ENCODE peak calls at places on chromosomes 16 and 17, in eight cellular contexts. L, K, Z, D, I, C, R and Y are unnamed samples.
A peak's percentile ranks its signal among the peaks of the same experiment; 100 is the strongest.

GRCh38 chr17:3724373-3725077 is 822 bp downstream of the HASPIN start:
- DNase-seq in K (no peak), C (no peak), L (no peak), Z (peak; percentile 23), I (no peak), D (no peak), R (no peak), Y (no peak)

GRCh38 chr17:60863892-60864673 is 186.4 kb downstream of the BCAS3 start:
- DNase-seq in K (peak; percentile 36), R (no peak), C (no peak), Z (no peak), L (no peak), I (no peak), D (no peak), Y (no peak)

GRCh38 chr17:78484300-78485159 is 92.7 kb downstream of the DNAH17 start:
- DNase-seq in K (peak; percentile 15), R (no peak), L (no peak), Z (peak; percentile 25), C (peak; percentile 27), D (no peak), I (no peak), Y (no peak)

GRCh38 chr16:68707341-68708152 is 29.5 kb upstream of the CDH1 start:
- DNase-seq in Z (no peak), R (peak; percentile 98), C (no peak), K (peak; percentile 26), L (peak; percentile 36), I (peak; percentile 17), D (no peak), Y (peak; percentile 89)

GRCh38 chr16:20897253-20897896 is 2.8 kb downstream of the DCUN1D3 start:
- DNase-seq in C (no peak), R (no peak), L (no peak), D (peak; percentile 42), I (no peak), K (peak; percentile 91), Z (no peak), Y (no peak)

GRCh38 chr17:46984341-46984740 is 5.3 kb upstream of the RPRML start:
- DNase-seq in C (no peak), L (no peak), R (no peak), I (no peak), Z (no peak), K (no peak), D (no peak), Y (no peak)

GRCh38 chr16:27281285-27281684 is 12.7 kb upstream of the NSMCE1 start:
- DNase-seq in L (no peak), Z (no peak), I (no peak), R (no peak), D (no peak), C (no peak), K (no peak), Y (no peak)

GRCh38 chr17:50949128-50950001 is 83.2 kb upstream of the TOB1 start:
- DNase-seq in L (no peak), C (no peak), Z (no peak), D (no peak), I (no peak), K (no peak), R (no peak), Y (no peak)

GRCh38 chr17:81025756-81026155 is 9.2 kb upstream of the BAIAP2 start:
- DNase-seq in I (no peak), Z (no peak), D (no peak), R (no peak), C (no peak), K (no peak), L (no peak), Y (no peak)

GRCh38 chr17:15038656-15039055 is 226.5 kb downstream of the PMP22 start:
- DNase-seq in C (no peak), I (no peak), K (peak; percentile 43), D (no peak), R (no peak), L (no peak), Z (no peak), Y (peak; percentile 46)

GRCh38 chr17:68131456-68131855 is 95.9 kb downstream of the KPNA2 start:
- DNase-seq in D (no peak), R (no peak), L (no peak), K (no peak), C (no peak), Z (no peak), I (no peak), Y (no peak)

GRCh38 chr16:14198603-14199002 is 127.5 kb downstream of the MRTFB start:
- DNase-seq in R (no peak), L (no peak), I (no peak), D (no peak), Z (no peak), K (no peak), C (no peak), Y (no peak)

GRCh38 chr16:26765087-26765486 is 301.6 kb upstream of the C16orf82 start:
- DNase-seq in K (peak; percentile 10), R (no peak), L (no peak), C (no peak), Z (no peak), D (peak; percentile 37), I (no peak), Y (no peak)

GRCh38 chr16:74740795-74741304 is 33.8 kb downstream of the FA2H start:
- DNase-seq in L (no peak), C (no peak), K (no peak), Z (no peak), I (no peak), D (peak; percentile 45), R (no peak), Y (peak; percentile 57)

GRCh38 chr17:37792787-37793186 is 47.9 kb upstream of the HNF1B start:
- DNase-seq in I (no peak), K (peak; percentile 63), C (no peak), R (no peak), D (peak; percentile 28), L (no peak), Z (peak; percentile 14), Y (no peak)

GRCh38 chr17:65055708-65056638 is 567 bp downstream of the GNA13 start:
- DNase-seq in K (peak; percentile 42), I (peak; percentile 40), R (peak; percentile 15), L (no peak), C (no peak), Z (peak; percentile 75), D (peak; percentile 66), Y (no peak)

GRCh38 chr16:59848314-59848713 is 1114.2 kb upstream of the GOT2 start:
- DNase-seq in C (no peak), I (no peak), L (no peak), Z (no peak), R (no peak), D (peak; percentile 25), K (no peak), Y (no peak)

GRCh38 chr16:68228652-68229051 is 7.3 kb downstream of the ESRP2 start:
- DNase-seq in Z (no peak), C (no peak), R (no peak), I (no peak), K (no peak), D (no peak), L (no peak), Y (no peak)

GRCh38 chr17:76385892-76386786 is 1.7 kb downstream of the SPHK1 start:
- DNase-seq in C (peak; percentile 74), K (peak; percentile 80), I (peak; percentile 83), Z (peak; percentile 78), D (peak; percentile 90), L (no peak), R (peak; percentile 50), Y (no peak)

GRCh38 chr17:14942511-14943185 is 322.5 kb downstream of the PMP22 start:
- DNase-seq in L (no peak), I (no peak), D (no peak), C (no peak), R (no peak), K (peak; percentile 33), Z (no peak), Y (peak; percentile 85)

GRCh38 chr17:16911141-16911937 is 60.6 kb downstream of the TNFRSF13B start:
- DNase-seq in D (peak; percentile 99), I (no peak), L (no peak), R (no peak), Z (peak; percentile 61), K (no peak), C (no peak), Y (no peak)

GRCh38 chr17:44828919-44829557 is 1.0 kb downstream of the GJC1 start:
- DNase-seq in I (no peak), C (no peak), K (peak; percentile 46), R (no peak), Z (peak; percentile 65), D (peak; percentile 14), L (no peak), Y (no peak)

GRCh38 chr16:56423584-56424403 is 1.6 kb downstream of the AMFR start:
- DNase-seq in R (no peak), L (no peak), Z (peak; percentile 34), D (no peak), K (no peak), I (no peak), C (no peak), Y (no peak)

GRCh38 chr17:31882571-31882970 is 18.9 kb downstream of the UTP6 start:
- DNase-seq in Z (no peak), I (no peak), C (no peak), K (no peak), L (no peak), R (no peak), D (no peak), Y (no peak)

GRCh38 chr17:44363613-44364159 is at the start of gene FAM171A2:
- DNase-seq in Z (peak; percentile 56), D (peak; percentile 56), I (peak; percentile 85), C (no peak), L (no peak), R (no peak), K (peak; percentile 40), Y (no peak)

GRCh38 chr17:81427446-81428120 is 32.3 kb downstream of the BAHCC1 start:
- DNase-seq in Z (no peak), R (no peak), C (no peak), L (no peak), K (no peak), I (no peak), D (no peak), Y (no peak)

GRCh38 chr17:63529711-63530556 is 6.8 kb downstream of the KCNH6 start:
- DNase-seq in Z (no peak), D (no peak), C (no peak), K (no peak), R (no peak), I (no peak), L (no peak), Y (no peak)

GRCh38 chr16:17034477-17035252 is 436.1 kb downstream of the XYLT1 start:
- DNase-seq in I (no peak), D (no peak), Z (no peak), K (no peak), R (no peak), C (no peak), L (no peak), Y (no peak)

GRCh38 chr17:76199466-76199865 is 40.8 kb downstream of the RNF157 start:
- DNase-seq in K (no peak), L (no peak), D (no peak), R (no peak), Z (no peak), I (no peak), C (peak; percentile 59), Y (no peak)

GRCh38 chr16:89117239-89117974 is 23.8 kb downstream of the ACSF3 start:
- DNase-seq in K (no peak), L (no peak), D (no peak), R (no peak), I (no peak), C (no peak), Z (no peak), Y (no peak)

GRCh38 chr16:84832488-84833141 is 12.8 kb downstream of the CRISPLD2 start:
- DNase-seq in R (peak; percentile 41), L (peak; percentile 85), C (no peak), K (peak; percentile 100), I (no peak), D (no peak), Z (no peak), Y (no peak)

GRCh38 chr17:7587420-7587786 is 2.5 kb downstream of the SOX15 start:
- DNase-seq in I (no peak), C (no peak), Z (no peak), L (peak; percentile 43), K (peak; percentile 97), R (no peak), D (no peak), Y (no peak)

GRCh38 chr17:5881849-5882248 is 188.3 kb upstream of the WSCD1 start:
- DNase-seq in K (no peak), L (no peak), I (no peak), C (no peak), D (no peak), Z (no peak), R (no peak), Y (no peak)

GRCh38 chr16:68311316-68311620 is 449 bp downstream of the PRMT7 start:
- DNase-seq in D (no peak), L (no peak), I (no peak), C (no peak), R (no peak), K (peak; percentile 60), Z (no peak), Y (no peak)